ENCODE peak calls at places on chromosome 19, in six cellular contexts. J is fibroblast of lung; Q is ovary; N is breast epithelium; Y is effector memory CD4-positive, alpha-beta T cell; E is endothelial cell of umbilical vein. H is an unnamed sample.

GRCh38 chr19:18086590-18087138 is at the start of gene IL12RB1:
- DNase-seq in Q (no peak), J (no peak), Y (peak; percentile 51), E (no peak), N (no peak), H (no peak)

GRCh38 chr19:41706741-41707501 is 1.5 kb upstream of the CEACAM5 start:
- DNase-seq in E (peak; percentile 49), N (no peak), Y (peak; percentile 47), J (no peak), Q (no peak), H (peak; percentile 67)

GRCh38 chr19:5096536-5096935 is 127.6 kb downstream of the KDM4B start:
- DNase-seq in E (no peak), N (no peak), J (no peak), Q (no peak), Y (no peak), H (no peak)

GRCh38 chr19:38993271-38993670 is 17.7 kb upstream of the FBXO17 start:
- DNase-seq in Q (no peak), Y (no peak), J (peak; percentile 82), E (peak; percentile 62), N (no peak), H (no peak)

GRCh38 chr19:48609571-48610108 is 3.1 kb downstream of the SPACA4 start:
- DNase-seq in J (no peak), E (no peak), Y (no peak), N (no peak), Q (no peak), H (no peak)

GRCh38 chr19:54521022-54521859 is 18.6 kb downstream of the LAIR2 start:
- DNase-seq in Y (no peak), N (no peak), Q (no peak), E (peak; percentile 37), J (no peak), H (no peak)

GRCh38 chr19:38648789-38649304 is 1.4 kb downstream of the ACTN4 start:
- DNase-seq in J (no peak), N (no peak), Q (no peak), E (no peak), Y (no peak), H (no peak)

GRCh38 chr19:748274-748598 is 2.7 kb upstream of the MISP start:
- DNase-seq in E (no peak), J (no peak), N (no peak), Q (no peak), Y (no peak), H (no peak)

GRCh38 chr19:49559443-49559842 is 20.9 kb downstream of the NOSIP start:
- DNase-seq in J (no peak), E (no peak), N (no peak), Y (no peak), Q (no peak), H (no peak)

GRCh38 chr19:17209126-17210036 is 5.8 kb upstream of the USE1 start:
- DNase-seq in E (peak; percentile 43), Q (no peak), Y (peak; percentile 18), N (no peak), J (peak; percentile 36), H (peak; percentile 90)

GRCh38 chr19:43699506-43700367 is 16.1 kb upstream of the IRGC start:
- DNase-seq in E (peak; percentile 46), Y (no peak), N (no peak), J (peak; percentile 52), Q (peak; percentile 18), H (peak; percentile 26)

GRCh38 chr19:6222884-6223283 is 56.9 kb downstream of the MLLT1 start:
- DNase-seq in Q (no peak), N (no peak), J (no peak), E (no peak), Y (no peak), H (no peak)

GRCh38 chr19:434152-434960 is 25.4 kb upstream of the C2CD4C start:
- DNase-seq in Q (no peak), N (no peak), E (no peak), Y (no peak), J (no peak), H (no peak)

GRCh38 chr19:23294141-23294540 is 43.9 kb upstream of the ZNF724 start:
- DNase-seq in J (no peak), Q (no peak), Y (no peak), N (no peak), E (no peak), H (no peak)

GRCh38 chr19:17641181-17641580 is 47.0 kb downstream of the UNC13A start:
- DNase-seq in E (no peak), Q (no peak), J (no peak), Y (no peak), N (no peak), H (no peak)

GRCh38 chr19:677201-677600 is 1.0 kb downstream of the FSTL3 start:
- DNase-seq in Y (no peak), J (peak; percentile 89), N (peak; percentile 75), E (peak; percentile 51), Q (peak; percentile 89), H (peak; percentile 47)

GRCh38 chr19:48552406-48553322 is 692 bp downstream of the SULT2B1 start:
- DNase-seq in E (no peak), Y (no peak), Q (no peak), J (no peak), N (no peak), H (no peak)

GRCh38 chr19:41691268-41691970 is 3.3 kb upstream of the CEACAM7 start:
- DNase-seq in N (no peak), E (peak; percentile 20), Q (no peak), Y (no peak), J (no peak), H (peak; percentile 54)

GRCh38 chr19:18712981-18713380 is 29.5 kb downstream of the CRTC1 start:
- DNase-seq in Q (no peak), N (no peak), J (no peak), Y (no peak), E (no peak), H (no peak)

GRCh38 chr19:11274533-11275086 is 12.3 kb upstream of the DOCK6 start:
- DNase-seq in J (no peak), Q (no peak), Y (no peak), E (no peak), N (no peak), H (no peak)

GRCh38 chr19:1248454-1249297 is at the start of gene MIDN:
- DNase-seq in N (peak; percentile 74), Q (peak; percentile 92), Y (peak; percentile 77), E (peak; percentile 86), J (peak; percentile 86), H (peak; percentile 87)

GRCh38 chr19:19171821-19172532 is 1.9 kb upstream of the MEF2B start:
- DNase-seq in J (peak; percentile 31), Y (no peak), N (no peak), E (no peak), Q (no peak), H (peak; percentile 50)

GRCh38 chr19:13505761-13506549 is at the start of gene CACNA1A:
- DNase-seq in J (peak; percentile 14), Y (no peak), E (no peak), Q (no peak), N (no peak), H (no peak)

DNA sequence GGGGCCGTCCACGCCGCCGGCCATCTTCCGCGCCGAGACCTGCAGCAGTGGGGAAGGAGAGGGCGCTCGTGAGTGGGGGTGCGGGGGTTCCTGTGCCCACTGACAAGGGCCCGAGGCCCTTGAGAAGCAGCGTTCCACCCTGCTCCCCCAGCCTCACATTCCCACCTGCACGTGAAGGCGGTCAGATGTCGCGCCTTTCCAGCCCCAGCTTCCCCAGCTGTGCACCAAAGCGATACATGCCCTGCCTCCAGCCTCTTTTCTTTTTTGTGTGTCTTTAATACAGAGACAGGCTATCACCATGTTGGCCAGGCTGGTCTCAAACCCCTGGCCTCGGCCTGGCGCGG is 11.5 kb downstream of the ZBTB7A start:
- DNase-seq in N (no peak), Q (no peak), E (no peak), Y (no peak), J (no peak), H (no peak)
- H3K4me1 ChIP-seq in N (peaks cover 35% of the 10 kb centered on the region), Q (peaks cover 24% of the 10 kb centered on the region), E (peaks cover 15% of the 10 kb centered on the region), Y (peaks cover 23% of the 10 kb centered on the region), J (peaks cover 34% of the 10 kb centered on the region), H (no peaks in the 10 kb centered on the region)

DNA sequence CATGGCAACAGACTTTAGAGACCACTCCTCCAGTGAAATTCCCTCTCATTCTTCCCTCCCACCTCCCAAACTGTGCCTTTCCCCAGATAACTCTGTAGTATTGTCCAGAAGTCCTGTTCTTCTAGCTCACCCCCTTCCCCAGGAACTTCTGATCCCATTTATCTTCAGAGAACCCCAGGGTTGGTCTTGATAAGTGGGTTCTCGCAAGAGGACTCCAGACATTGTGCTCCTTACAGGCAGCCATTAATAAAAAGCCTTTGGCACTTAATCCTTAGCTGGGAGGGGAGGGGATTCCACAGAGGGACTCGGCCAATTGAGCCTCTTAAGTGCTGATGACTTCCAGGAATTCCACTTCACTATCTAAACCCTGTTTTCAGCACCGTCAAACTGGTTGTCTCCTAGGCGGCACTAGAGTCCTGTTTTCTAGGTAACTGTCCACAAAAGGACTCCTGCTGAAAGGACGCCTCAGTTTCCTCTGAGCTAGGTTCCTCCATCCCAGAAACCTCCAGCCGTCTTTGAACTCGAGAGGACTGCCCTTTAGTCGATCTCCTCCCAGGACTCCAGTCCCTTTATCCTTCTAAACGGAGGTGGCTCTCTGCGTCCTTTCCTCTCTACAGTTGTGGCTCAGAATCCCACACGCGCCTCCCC is 2.0 kb downstream of the LTBP4 start:
- DNase-seq in J (peak; percentile 67), E (peak; percentile 37), N (no peak), Q (peak; percentile 46), Y (no peak), H (no peak)
- H3K27ac ChIP-seq in J (peak overlapping the region; percentile 84), E (no peak overlapping the region), N (peak overlapping the region; percentile 89), Q (peak overlapping the region; percentile 92), Y (peak overlapping the region; percentile 37), H (peak overlapping the region; percentile 31)

DNA sequence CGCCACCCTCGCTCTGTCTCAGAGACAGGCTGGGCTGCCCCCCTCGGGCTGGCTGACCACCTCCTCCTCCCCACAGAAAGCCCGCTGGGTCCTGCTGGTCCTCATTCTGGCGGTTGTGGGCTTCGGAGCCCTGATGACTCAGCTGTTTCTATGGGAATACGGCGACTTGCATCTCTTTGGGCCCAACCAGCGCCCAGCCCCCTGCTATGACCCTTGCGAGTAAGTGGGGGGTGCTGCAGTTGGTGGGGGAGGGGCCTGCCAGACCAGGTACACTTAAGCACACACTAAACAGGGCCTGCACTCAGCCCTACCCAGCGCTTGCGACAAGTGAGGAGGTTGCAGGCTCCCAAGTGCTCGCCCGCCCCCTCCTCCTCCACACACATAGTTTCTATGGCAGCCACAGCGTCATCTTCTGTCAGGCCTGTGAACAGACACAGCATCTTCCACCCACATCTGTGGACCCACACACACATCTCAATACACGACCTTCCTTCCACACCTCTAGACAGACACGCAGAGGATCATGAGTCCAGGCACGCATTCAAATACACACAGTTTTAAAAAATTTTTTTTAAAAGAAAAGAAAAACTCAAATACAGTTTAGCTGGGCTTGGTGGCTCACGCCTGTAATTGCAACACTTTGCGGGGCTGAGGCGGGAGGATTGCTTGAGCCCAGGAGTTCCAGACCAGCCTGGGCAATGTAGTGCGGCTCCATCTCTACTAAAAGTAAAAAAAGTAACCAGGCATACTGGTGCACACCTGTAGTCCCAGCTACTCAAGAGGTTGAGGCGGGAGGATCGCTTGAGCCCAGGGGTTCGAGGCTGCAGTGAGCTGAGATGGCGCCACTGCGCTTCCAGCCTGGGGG is 18.4 kb downstream of the PLD3 start:
- DNase-seq in J (peak; percentile 71), Q (no peak), N (no peak), E (no peak), Y (no peak), H (peak; percentile 56)
- H3K4me3 ChIP-seq in J (no peak overlapping the region), Q (no peak overlapping the region), N (peak overlapping the region; percentile 63), E (no peak overlapping the region), Y (no peak overlapping the region), H (peak overlapping the region; percentile 52)

DNA sequence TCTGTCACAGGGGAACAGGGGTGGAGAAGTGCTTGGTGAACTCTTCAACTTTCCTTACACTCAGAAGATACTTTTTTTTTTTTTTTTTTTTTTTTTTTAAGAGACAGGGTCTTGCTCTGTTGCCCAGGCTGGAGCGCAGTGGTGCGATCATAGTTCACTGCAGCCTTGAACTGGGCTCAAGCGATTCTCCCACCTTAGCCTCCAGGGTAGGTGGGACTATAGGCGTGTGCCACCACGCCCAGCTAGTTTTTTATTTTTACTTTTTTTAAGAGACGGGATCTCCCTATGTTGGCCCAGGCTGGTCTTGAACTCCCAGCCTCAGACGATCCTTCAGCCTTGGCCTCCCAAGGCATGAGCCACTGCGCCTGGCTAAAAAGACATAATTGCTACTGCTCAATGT is 11.5 kb downstream of the CEBPG start:
- DNase-seq in N (no peak), E (no peak), Q (no peak), Y (no peak), J (no peak), H (no peak)
- H3K4me1 ChIP-seq in N (peaks cover 19% of the 10 kb centered on the region), E (no peaks in the 10 kb centered on the region), Q (no peaks in the 10 kb centered on the region), Y (no peaks in the 10 kb centered on the region), J (no peaks in the 10 kb centered on the region), H (peaks cover 1% of the 10 kb centered on the region)

H was measured in SJCRH30.